ENCODE peak calls at places on chromosomes 2 and 18, in nine cellular contexts. One of them, this sample, is unnamed.

GRCh38 chr2:10901160-10901559 is 10.6 kb upstream of the KCNF1 start:
- DNase-seq in HCT116: peak
- DNase-seq in HFFc6: peak
- DNase-seq in H9: no peak
- DNase-seq in mucosa of descending colon: peak
- DNase-seq in heart left ventricle: no peak
- DNase-seq in cardiac muscle cell: peak
- DNase-seq in neural crest cell: no peak
- DNase-seq in HL-60: peak
- DNase-seq in this sample: peak

GRCh38 chr2:219171231-219171651 is 1.4 kb upstream of the SLC23A3 start:
- DNase-seq in HCT116: peak
- DNase-seq in HFFc6: peak
- DNase-seq in H9: peak
- DNase-seq in mucosa of descending colon: no peak
- DNase-seq in heart left ventricle: peak
- DNase-seq in cardiac muscle cell: peak
- DNase-seq in neural crest cell: peak
- DNase-seq in HL-60: no peak
- DNase-seq in this sample: peak

GRCh38 chr2:169073972-169074751 is 4.8 kb downstream of the DHRS9 start:
- DNase-seq in HCT116: no peak
- DNase-seq in HFFc6: no peak
- DNase-seq in H9: no peak
- DNase-seq in mucosa of descending colon: no peak
- DNase-seq in heart left ventricle: no peak
- DNase-seq in cardiac muscle cell: no peak
- DNase-seq in neural crest cell: no peak
- DNase-seq in HL-60: no peak
- DNase-seq in this sample: no peak

GRCh38 chr2:15845294-15845693 is 95.1 kb upstream of the MYCN start:
- DNase-seq in HCT116: no peak
- DNase-seq in HFFc6: no peak
- DNase-seq in H9: no peak
- DNase-seq in mucosa of descending colon: no peak
- DNase-seq in heart left ventricle: no peak
- DNase-seq in cardiac muscle cell: no peak
- DNase-seq in neural crest cell: no peak
- DNase-seq in HL-60: no peak
- DNase-seq in this sample: no peak

GRCh38 chr18:47263828-47264314 is 12.4 kb upstream of the SKOR2 start:
- DNase-seq in HCT116: no peak
- DNase-seq in HFFc6: no peak
- DNase-seq in H9: peak
- DNase-seq in mucosa of descending colon: no peak
- DNase-seq in heart left ventricle: no peak
- DNase-seq in cardiac muscle cell: no peak
- DNase-seq in neural crest cell: no peak
- DNase-seq in HL-60: no peak
- DNase-seq in this sample: no peak

GRCh38 chr2:84781942-84782716 is 98.8 kb downstream of the TRABD2A start:
- DNase-seq in HCT116: peak
- DNase-seq in HFFc6: no peak
- DNase-seq in H9: no peak
- DNase-seq in mucosa of descending colon: peak
- DNase-seq in heart left ventricle: no peak
- DNase-seq in cardiac muscle cell: no peak
- DNase-seq in neural crest cell: no peak
- DNase-seq in HL-60: no peak
- DNase-seq in this sample: peak

GRCh38 chr2:39435974-39436591 is 1.0 kb downstream of the MAP4K3 start:
- DNase-seq in HCT116: no peak
- DNase-seq in HFFc6: no peak
- DNase-seq in H9: peak
- DNase-seq in mucosa of descending colon: no peak
- DNase-seq in heart left ventricle: peak
- DNase-seq in cardiac muscle cell: peak
- DNase-seq in neural crest cell: peak
- DNase-seq in HL-60: no peak
- DNase-seq in this sample: no peak

GRCh38 chr2:239805043-239805329 is 220.2 kb downstream of the NDUFA10 start:
- DNase-seq in HCT116: no peak
- DNase-seq in HFFc6: no peak
- DNase-seq in H9: no peak
- DNase-seq in mucosa of descending colon: no peak
- DNase-seq in heart left ventricle: no peak
- DNase-seq in cardiac muscle cell: no peak
- DNase-seq in neural crest cell: no peak
- DNase-seq in HL-60: no peak
- DNase-seq in this sample: no peak

GRCh38 chr2:53131416-53131815 is 636.2 kb upstream of the CHAC2 start:
- DNase-seq in HCT116: peak
- DNase-seq in HFFc6: peak
- DNase-seq in H9: no peak
- DNase-seq in mucosa of descending colon: no peak
- DNase-seq in heart left ventricle: no peak
- DNase-seq in cardiac muscle cell: peak
- DNase-seq in neural crest cell: no peak
- DNase-seq in HL-60: no peak
- DNase-seq in this sample: no peak

GRCh38 chr2:160581448-160581847 is 87.8 kb upstream of the RBMS1 start:
- DNase-seq in HCT116: no peak
- DNase-seq in HFFc6: no peak
- DNase-seq in H9: peak
- DNase-seq in mucosa of descending colon: no peak
- DNase-seq in heart left ventricle: no peak
- DNase-seq in cardiac muscle cell: no peak
- DNase-seq in neural crest cell: no peak
- DNase-seq in HL-60: no peak
- DNase-seq in this sample: no peak

GRCh38 chr18:55252053-55252675 is 292.9 kb upstream of the CCDC68 start:
- DNase-seq in HCT116: no peak
- DNase-seq in HFFc6: no peak
- DNase-seq in H9: no peak
- DNase-seq in mucosa of descending colon: no peak
- DNase-seq in heart left ventricle: no peak
- DNase-seq in cardiac muscle cell: peak
- DNase-seq in neural crest cell: no peak
- DNase-seq in HL-60: no peak
- DNase-seq in this sample: no peak

GRCh38 chr2:174792309-174793025 is 28.2 kb upstream of the CHRNA1 start:
- DNase-seq in HCT116: no peak
- DNase-seq in HFFc6: no peak
- DNase-seq in H9: no peak
- DNase-seq in mucosa of descending colon: no peak
- DNase-seq in heart left ventricle: no peak
- DNase-seq in cardiac muscle cell: no peak
- DNase-seq in neural crest cell: no peak
- DNase-seq in HL-60: no peak
- DNase-seq in this sample: no peak

GRCh38 chr2:102796337-102796736 is 34.5 kb downstream of the TMEM182 start:
- DNase-seq in HCT116: no peak
- DNase-seq in HFFc6: no peak
- DNase-seq in H9: no peak
- DNase-seq in mucosa of descending colon: no peak
- DNase-seq in heart left ventricle: peak
- DNase-seq in cardiac muscle cell: no peak
- DNase-seq in neural crest cell: no peak
- DNase-seq in HL-60: no peak
- DNase-seq in this sample: no peak

GRCh38 chr2:79219383-79219988 is 59.9 kb upstream of the REG3A start:
- DNase-seq in HCT116: no peak
- DNase-seq in HFFc6: peak
- DNase-seq in H9: peak
- DNase-seq in mucosa of descending colon: no peak
- DNase-seq in heart left ventricle: no peak
- DNase-seq in cardiac muscle cell: peak
- DNase-seq in neural crest cell: peak
- DNase-seq in HL-60: peak
- DNase-seq in this sample: peak

GRCh38 chr2:227772197-227772661 is 26.5 kb downstream of the SCYGR8 start:
- DNase-seq in HCT116: no peak
- DNase-seq in HFFc6: no peak
- DNase-seq in H9: peak
- DNase-seq in mucosa of descending colon: no peak
- DNase-seq in heart left ventricle: no peak
- DNase-seq in cardiac muscle cell: no peak
- DNase-seq in neural crest cell: no peak
- DNase-seq in HL-60: no peak
- DNase-seq in this sample: no peak

GRCh38 chr18:57807336-57808117 is 4.4 kb upstream of the ATP8B1 start:
- DNase-seq in HCT116: no peak
- DNase-seq in HFFc6: peak
- DNase-seq in H9: no peak
- DNase-seq in mucosa of descending colon: no peak
- DNase-seq in heart left ventricle: no peak
- DNase-seq in cardiac muscle cell: peak
- DNase-seq in neural crest cell: no peak
- DNase-seq in HL-60: no peak
- DNase-seq in this sample: no peak

GRCh38 chr2:54666741-54667639 is 56.5 kb upstream of the EML6 start:
- DNase-seq in HCT116: no peak
- DNase-seq in HFFc6: peak
- DNase-seq in H9: no peak
- DNase-seq in mucosa of descending colon: no peak
- DNase-seq in heart left ventricle: peak
- DNase-seq in cardiac muscle cell: peak
- DNase-seq in neural crest cell: no peak
- DNase-seq in HL-60: no peak
- DNase-seq in this sample: no peak

GRCh38 chr2:70748002-70748779 is 19.8 kb downstream of the ADD2 start:
- DNase-seq in HCT116: peak
- DNase-seq in HFFc6: no peak
- DNase-seq in H9: no peak
- DNase-seq in mucosa of descending colon: no peak
- DNase-seq in heart left ventricle: no peak
- DNase-seq in cardiac muscle cell: no peak
- DNase-seq in neural crest cell: no peak
- DNase-seq in HL-60: no peak
- DNase-seq in this sample: no peak

GRCh38 chr18:54805571-54806334 is 22.5 kb upstream of the RAB27B start:
- DNase-seq in HCT116: no peak
- DNase-seq in HFFc6: peak
- DNase-seq in H9: no peak
- DNase-seq in mucosa of descending colon: no peak
- DNase-seq in heart left ventricle: no peak
- DNase-seq in cardiac muscle cell: peak
- DNase-seq in neural crest cell: no peak
- DNase-seq in HL-60: no peak
- DNase-seq in this sample: no peak

GRCh38 chr18:26977791-26978190 is 112.3 kb upstream of the AQP4 start:
- DNase-seq in HCT116: no peak
- DNase-seq in HFFc6: no peak
- DNase-seq in H9: no peak
- DNase-seq in mucosa of descending colon: no peak
- DNase-seq in heart left ventricle: no peak
- DNase-seq in cardiac muscle cell: no peak
- DNase-seq in neural crest cell: no peak
- DNase-seq in HL-60: no peak
- DNase-seq in this sample: no peak
- TF ChIP-seq CTCF in HCT116: no peak
- TF ChIP-seq CTCF in HFFc6: no peak
- TF ChIP-seq CTCF in H9: no peak
- TF ChIP-seq CTCF in mucosa of descending colon: no peak
- TF ChIP-seq CTCF in heart left ventricle: no peak
- TF ChIP-seq CTCF in cardiac muscle cell: no peak
- TF ChIP-seq CTCF in neural crest cell: no peak
- TF ChIP-seq CTCF in HL-60: no peak
- TF ChIP-seq CTCF in this sample: no peak

GRCh38 chr2:144452169-144453038 is 67.5 kb downstream of the ZEB2 start:
- DNase-seq in HCT116: no peak
- DNase-seq in HFFc6: peak
- DNase-seq in H9: peak
- DNase-seq in mucosa of descending colon: no peak
- DNase-seq in heart left ventricle: no peak
- DNase-seq in cardiac muscle cell: peak
- DNase-seq in neural crest cell: no peak
- DNase-seq in HL-60: no peak
- DNase-seq in this sample: peak
- TF ChIP-seq CTCF in HCT116: peak
- TF ChIP-seq CTCF in HFFc6: peak
- TF ChIP-seq CTCF in H9: peak
- TF ChIP-seq CTCF in mucosa of descending colon: no peak
- TF ChIP-seq CTCF in heart left ventricle: peak
- TF ChIP-seq CTCF in cardiac muscle cell: peak
- TF ChIP-seq CTCF in neural crest cell: peak
- TF ChIP-seq CTCF in HL-60: no peak
- TF ChIP-seq CTCF in this sample: no peak

GRCh38 chr2:238461051-238461450 is 34.3 kb downstream of the ASB1 start:
- DNase-seq in HCT116: no peak
- DNase-seq in HFFc6: no peak
- DNase-seq in H9: no peak
- DNase-seq in mucosa of descending colon: no peak
- DNase-seq in heart left ventricle: no peak
- DNase-seq in cardiac muscle cell: no peak
- DNase-seq in neural crest cell: no peak
- DNase-seq in HL-60: no peak
- DNase-seq in this sample: no peak

GRCh38 chr2:238461491-238461890 is 34.8 kb downstream of the ASB1 start:
- DNase-seq in HCT116: no peak
- DNase-seq in HFFc6: no peak
- DNase-seq in H9: no peak
- DNase-seq in mucosa of descending colon: no peak
- DNase-seq in heart left ventricle: no peak
- DNase-seq in cardiac muscle cell: no peak
- DNase-seq in neural crest cell: no peak
- DNase-seq in HL-60: no peak
- DNase-seq in this sample: no peak

GRCh38 chr2:238464389-238464788 is 37.7 kb downstream of the ASB1 start:
- DNase-seq in HCT116: no peak
- DNase-seq in HFFc6: no peak
- DNase-seq in H9: no peak
- DNase-seq in mucosa of descending colon: no peak
- DNase-seq in heart left ventricle: no peak
- DNase-seq in cardiac muscle cell: no peak
- DNase-seq in neural crest cell: no peak
- DNase-seq in HL-60: no peak
- DNase-seq in this sample: no peak

GRCh38 chr2:238461916-238462315 is 35.2 kb downstream of the ASB1 start:
- DNase-seq in HCT116: no peak
- DNase-seq in HFFc6: no peak
- DNase-seq in H9: no peak
- DNase-seq in mucosa of descending colon: no peak
- DNase-seq in heart left ventricle: no peak
- DNase-seq in cardiac muscle cell: no peak
- DNase-seq in neural crest cell: no peak
- DNase-seq in HL-60: no peak
- DNase-seq in this sample: no peak

GRCh38 chr2:238462782-238463396 is 36.2 kb downstream of the ASB1 start:
- DNase-seq in HCT116: peak
- DNase-seq in HFFc6: peak
- DNase-seq in H9: no peak
- DNase-seq in mucosa of descending colon: no peak
- DNase-seq in heart left ventricle: no peak
- DNase-seq in cardiac muscle cell: peak
- DNase-seq in neural crest cell: no peak
- DNase-seq in HL-60: peak
- DNase-seq in this sample: peak
- TF ChIP-seq CTCF in HCT116: peak
- TF ChIP-seq CTCF in HFFc6: peak
- TF ChIP-seq CTCF in H9: peak
- TF ChIP-seq CTCF in mucosa of descending colon: peak
- TF ChIP-seq CTCF in heart left ventricle: peak
- TF ChIP-seq CTCF in cardiac muscle cell: peak
- TF ChIP-seq CTCF in neural crest cell: peak
- TF ChIP-seq CTCF in HL-60: peak
- TF ChIP-seq CTCF in this sample: peak

GRCh38 chr2:115165529-115166109 is 723.2 kb downstream of the DPP10 start:
- DNase-seq in HCT116: no peak
- DNase-seq in HFFc6: peak
- DNase-seq in H9: no peak
- DNase-seq in mucosa of descending colon: no peak
- DNase-seq in heart left ventricle: no peak
- DNase-seq in cardiac muscle cell: peak
- DNase-seq in neural crest cell: peak
- DNase-seq in HL-60: no peak
- DNase-seq in this sample: peak
- TF ChIP-seq CTCF in HCT116: peak
- TF ChIP-seq CTCF in HFFc6: peak
- TF ChIP-seq CTCF in H9: peak
- TF ChIP-seq CTCF in mucosa of descending colon: peak
- TF ChIP-seq CTCF in heart left ventricle: peak
- TF ChIP-seq CTCF in cardiac muscle cell: peak
- TF ChIP-seq CTCF in neural crest cell: peak
- TF ChIP-seq CTCF in HL-60: no peak
- TF ChIP-seq CTCF in this sample: no peak